ENCODE peak calls at places on chromosomes 4 and X, in ten cellular contexts. Q, Z, W, U, E, N, S, R, O and C are unnamed samples.

GRCh38 chrX:106144755-106145639 is 23.1 kb upstream of the PWWP3B start:
- DNase-seq in O (no peak), N (no peak), S (no peak), U (no peak), E (no peak), W (peak), R (no peak), Q (no peak), Z (no peak), C (no peak)

GRCh38 chrX:76453737-76454406 is 26.4 kb downstream of the MAGEE1 start:
- DNase-seq in E (no peak), N (no peak), W (no peak), S (no peak), Q (no peak), Z (no peak), R (no peak), O (no peak), U (no peak), C (no peak)

GRCh38 chr4:24105183-24106039 is 215.6 kb upstream of the PPARGC1A start:
- DNase-seq in Z (no peak), S (peak), Q (no peak), E (no peak), U (peak), O (peak), R (peak), W (no peak), N (peak), C (peak)

GRCh38 chr4:182291597-182291996 is 48.4 kb downstream of the TENM3 start:
- DNase-seq in N (no peak), S (no peak), Z (no peak), U (no peak), R (no peak), W (no peak), Q (no peak), O (no peak), E (no peak), C (no peak)

GRCh38 chrX:3548743-3549441 is 164.6 kb downstream of the PRKX start:
- DNase-seq in Q (peak), N (peak), Z (peak), E (peak), O (peak), W (no peak), R (peak), S (peak), U (peak), C (no peak)

GRCh38 chr4:168651374-168651773 is 154.5 kb downstream of the PALLD start:
- DNase-seq in O (peak), W (no peak), Z (no peak), E (no peak), S (no peak), Q (no peak), U (no peak), R (no peak), N (no peak), C (no peak)

GRCh38 chr4:146033149-146033548 is 94.5 kb upstream of the ZNF827 start:
- DNase-seq in N (no peak), E (no peak), S (no peak), U (no peak), W (no peak), Q (no peak), O (no peak), R (no peak), Z (peak), C (no peak)

GRCh38 chr4:105601406-105601805 is 49.0 kb downstream of the ARHGEF38 start:
- DNase-seq in N (no peak), S (no peak), Q (no peak), U (no peak), E (no peak), Z (no peak), O (no peak), W (no peak), R (no peak), C (no peak)

GRCh38 chrX:43706786-43707185 is 50.7 kb downstream of the MAOA start:
- DNase-seq in U (peak), E (no peak), N (no peak), W (no peak), S (no peak), Z (no peak), O (no peak), R (no peak), Q (no peak), C (no peak)

GRCh38 chrX:120485562-120486520 is 16.7 kb upstream of the LAMP2 start:
- DNase-seq in O (peak), E (peak), S (peak), U (peak), Q (peak), R (peak), W (peak), Z (peak), N (peak), C (peak)

GRCh38 chr4:112604590-112604989 is 32.1 kb downstream of the ZGRF1 start:
- DNase-seq in Q (peak), U (peak), S (peak), O (peak), W (no peak), N (peak), Z (peak), R (peak), E (peak), C (no peak)

GRCh38 chr4:100882661-100883060 is 364.8 kb upstream of the EMCN start:
- DNase-seq in W (no peak), R (no peak), Q (no peak), N (no peak), O (no peak), E (no peak), Z (no peak), S (no peak), U (no peak), C (no peak)

GRCh38 chrX:16963216-16963615 is 16.8 kb downstream of the REPS2 start:
- DNase-seq in R (no peak), S (peak), N (no peak), Z (no peak), U (no peak), Q (no peak), E (no peak), W (no peak), O (no peak), C (no peak)

GRCh38 chr4:96736352-96736889 is 896.5 kb downstream of the PDHA2 start:
- DNase-seq in Z (peak), U (no peak), W (no peak), Q (no peak), R (peak), N (peak), S (no peak), E (no peak), O (peak), C (no peak)

GRCh38 chr4:147480891-147481576 is at the start of gene EDNRA:
- DNase-seq in N (no peak), Q (no peak), O (peak), Z (no peak), U (peak), W (peak), R (no peak), E (no peak), S (peak), C (peak)

GRCh38 chrX:40083120-40083978 is 14.4 kb downstream of the BCOR start:
- DNase-seq in N (no peak), S (no peak), U (no peak), W (peak), Z (no peak), O (no peak), E (no peak), R (no peak), Q (no peak), C (no peak)

GRCh38 chr4:74311696-74312313 is 3.5 kb downstream of the EPGN start:
- DNase-seq in E (peak), N (peak), S (peak), W (no peak), Z (peak), R (peak), U (peak), Q (no peak), O (peak), C (peak)

GRCh38 chrX:141467442-141467841 is 117.1 kb downstream of the SPANXA1 start:
- DNase-seq in S (no peak), N (no peak), R (no peak), Z (no peak), W (no peak), E (no peak), U (no peak), Q (no peak), O (no peak), C (no peak)

GRCh38 chrX:19889582-19890342 is 2.4 kb upstream of the SH3KBP1 start:
- DNase-seq in Q (no peak), R (peak), N (no peak), U (peak), S (peak), E (no peak), O (peak), Z (peak), W (peak), C (no peak)

GRCh38 chrX:70979136-70979762 is 48.4 kb upstream of the SLC7A3 start:
- DNase-seq in N (peak), W (no peak), S (peak), R (peak), E (peak), Q (no peak), O (peak), U (peak), Z (peak), C (no peak)

GRCh38 chr4:182139481-182139880 is 103.7 kb upstream of the TENM3 start:
- DNase-seq in O (no peak), U (no peak), S (no peak), R (no peak), Q (no peak), W (no peak), N (no peak), E (no peak), Z (no peak), C (no peak)

GRCh38 chr4:17690135-17690534 is 75.7 kb downstream of the MED28 start:
- DNase-seq in Z (peak), U (no peak), O (no peak), S (no peak), N (no peak), Q (no peak), R (no peak), E (no peak), W (no peak), C (no peak)

GRCh38 chr4:186161138-186161537 is 30.2 kb upstream of the CYP4V2 start:
- DNase-seq in E (no peak), N (no peak), Q (peak), U (no peak), S (no peak), W (no peak), O (no peak), R (no peak), Z (no peak), C (no peak)

GRCh38 chr4:165394275-165394674 is 15.5 kb downstream of the CPE start:
- DNase-seq in R (no peak), N (peak), S (peak), U (peak), Q (no peak), Z (no peak), W (no peak), O (peak), E (no peak), C (no peak)

GRCh38 chr4:180665994-180666818 is 1577.0 kb upstream of the TENM3 start:
- DNase-seq in R (peak), N (peak), S (peak), E (peak), Q (peak), W (no peak), Z (peak), O (peak), U (peak), C (no peak)